ENCODE peak calls at places on chromosome 12, in ten cellular contexts. One of them, this sample, is unnamed.

GRCh38 chr12:90290980-90291975 is 582.6 kb upstream of the ATP2B1 start:
- DNase-seq in stimulated activated CD4-positive, alpha-beta T cell treated with anti-CD3 and anti-CD28 coated beads, Interleukin-1b, Interleukin-23, amount 100 ng/mL, for 24 hours: no peak
- DNase-seq in AG20443: no peak
- DNase-seq in NCI-H774: no peak
- DNase-seq in iris pigment epithelial cell: no peak
- DNase-seq in activated CD8-positive, alpha-beta memory T cell treated with anti-CD3 and anti-CD28 coated beads for 4 hours: no peak
- DNase-seq in SK-MEL-5: no peak
- DNase-seq in KG1: no peak
- DNase-seq in CD8-positive, alpha-beta T cell: no peak
- DNase-seq in LoVo: no peak
- DNase-seq in this sample: no peak

GRCh38 chr12:118055144-118055557 is 5.8 kb downstream of the WSB2 start:
- DNase-seq in stimulated activated CD4-positive, alpha-beta T cell treated with anti-CD3 and anti-CD28 coated beads, Interleukin-1b, Interleukin-23, amount 100 ng/mL, for 24 hours: peak
- DNase-seq in AG20443: peak
- DNase-seq in NCI-H774: peak
- DNase-seq in iris pigment epithelial cell: peak
- DNase-seq in activated CD8-positive, alpha-beta memory T cell treated with anti-CD3 and anti-CD28 coated beads for 4 hours: peak
- DNase-seq in SK-MEL-5: peak
- DNase-seq in KG1: peak
- DNase-seq in CD8-positive, alpha-beta T cell: peak
- DNase-seq in LoVo: peak
- DNase-seq in this sample: peak

GRCh38 chr12:119683816-119684215 is 15.9 kb downstream of the PRKAB1 start:
- DNase-seq in stimulated activated CD4-positive, alpha-beta T cell treated with anti-CD3 and anti-CD28 coated beads, Interleukin-1b, Interleukin-23, amount 100 ng/mL, for 24 hours: no peak
- DNase-seq in AG20443: no peak
- DNase-seq in NCI-H774: no peak
- DNase-seq in iris pigment epithelial cell: no peak
- DNase-seq in activated CD8-positive, alpha-beta memory T cell treated with anti-CD3 and anti-CD28 coated beads for 4 hours: no peak
- DNase-seq in SK-MEL-5: no peak
- DNase-seq in KG1: no peak
- DNase-seq in CD8-positive, alpha-beta T cell: no peak
- DNase-seq in LoVo: no peak
- DNase-seq in this sample: no peak

GRCh38 chr12:71164166-71164876 is 6.5 kb upstream of the TSPAN8 start:
- DNase-seq in stimulated activated CD4-positive, alpha-beta T cell treated with anti-CD3 and anti-CD28 coated beads, Interleukin-1b, Interleukin-23, amount 100 ng/mL, for 24 hours: no peak
- DNase-seq in AG20443: no peak
- DNase-seq in NCI-H774: no peak
- DNase-seq in iris pigment epithelial cell: no peak
- DNase-seq in activated CD8-positive, alpha-beta memory T cell treated with anti-CD3 and anti-CD28 coated beads for 4 hours: no peak
- DNase-seq in SK-MEL-5: no peak
- DNase-seq in KG1: no peak
- DNase-seq in CD8-positive, alpha-beta T cell: no peak
- DNase-seq in LoVo: peak
- DNase-seq in this sample: no peak

GRCh38 chr12:10615532-10615931 is 2.1 kb upstream of the MAGOHB start:
- DNase-seq in stimulated activated CD4-positive, alpha-beta T cell treated with anti-CD3 and anti-CD28 coated beads, Interleukin-1b, Interleukin-23, amount 100 ng/mL, for 24 hours: no peak
- DNase-seq in AG20443: no peak
- DNase-seq in NCI-H774: no peak
- DNase-seq in iris pigment epithelial cell: no peak
- DNase-seq in activated CD8-positive, alpha-beta memory T cell treated with anti-CD3 and anti-CD28 coated beads for 4 hours: no peak
- DNase-seq in SK-MEL-5: no peak
- DNase-seq in KG1: no peak
- DNase-seq in CD8-positive, alpha-beta T cell: no peak
- DNase-seq in LoVo: no peak
- DNase-seq in this sample: peak

GRCh38 chr12:110656071-110656655 is 32.8 kb downstream of the HVCN1 start:
- DNase-seq in stimulated activated CD4-positive, alpha-beta T cell treated with anti-CD3 and anti-CD28 coated beads, Interleukin-1b, Interleukin-23, amount 100 ng/mL, for 24 hours: no peak
- DNase-seq in AG20443: no peak
- DNase-seq in NCI-H774: no peak
- DNase-seq in iris pigment epithelial cell: no peak
- DNase-seq in activated CD8-positive, alpha-beta memory T cell treated with anti-CD3 and anti-CD28 coated beads for 4 hours: no peak
- DNase-seq in SK-MEL-5: no peak
- DNase-seq in KG1: no peak
- DNase-seq in CD8-positive, alpha-beta T cell: no peak
- DNase-seq in LoVo: no peak
- DNase-seq in this sample: no peak

GRCh38 chr12:75491169-75491568 is 10.6 kb downstream of the GLIPR1 start:
- DNase-seq in stimulated activated CD4-positive, alpha-beta T cell treated with anti-CD3 and anti-CD28 coated beads, Interleukin-1b, Interleukin-23, amount 100 ng/mL, for 24 hours: no peak
- DNase-seq in AG20443: no peak
- DNase-seq in NCI-H774: no peak
- DNase-seq in iris pigment epithelial cell: no peak
- DNase-seq in activated CD8-positive, alpha-beta memory T cell treated with anti-CD3 and anti-CD28 coated beads for 4 hours: no peak
- DNase-seq in SK-MEL-5: no peak
- DNase-seq in KG1: no peak
- DNase-seq in CD8-positive, alpha-beta T cell: no peak
- DNase-seq in LoVo: no peak
- DNase-seq in this sample: no peak

GRCh38 chr12:5155866-5156265 is 112.2 kb downstream of the KCNA5 start:
- DNase-seq in stimulated activated CD4-positive, alpha-beta T cell treated with anti-CD3 and anti-CD28 coated beads, Interleukin-1b, Interleukin-23, amount 100 ng/mL, for 24 hours: no peak
- DNase-seq in AG20443: no peak
- DNase-seq in NCI-H774: no peak
- DNase-seq in iris pigment epithelial cell: no peak
- DNase-seq in activated CD8-positive, alpha-beta memory T cell treated with anti-CD3 and anti-CD28 coated beads for 4 hours: no peak
- DNase-seq in SK-MEL-5: no peak
- DNase-seq in KG1: no peak
- DNase-seq in CD8-positive, alpha-beta T cell: no peak
- DNase-seq in LoVo: no peak
- DNase-seq in this sample: no peak

GRCh38 chr12:127145929-127146789 is 1120.8 kb upstream of the TMEM132C start:
- DNase-seq in stimulated activated CD4-positive, alpha-beta T cell treated with anti-CD3 and anti-CD28 coated beads, Interleukin-1b, Interleukin-23, amount 100 ng/mL, for 24 hours: peak
- DNase-seq in AG20443: peak
- DNase-seq in NCI-H774: no peak
- DNase-seq in iris pigment epithelial cell: peak
- DNase-seq in activated CD8-positive, alpha-beta memory T cell treated with anti-CD3 and anti-CD28 coated beads for 4 hours: peak
- DNase-seq in SK-MEL-5: peak
- DNase-seq in KG1: no peak
- DNase-seq in CD8-positive, alpha-beta T cell: peak
- DNase-seq in LoVo: peak
- DNase-seq in this sample: no peak

GRCh38 chr12:101299931-101300330 is 20.0 kb downstream of the UTP20 start:
- DNase-seq in stimulated activated CD4-positive, alpha-beta T cell treated with anti-CD3 and anti-CD28 coated beads, Interleukin-1b, Interleukin-23, amount 100 ng/mL, for 24 hours: no peak
- DNase-seq in AG20443: no peak
- DNase-seq in NCI-H774: no peak
- DNase-seq in iris pigment epithelial cell: peak
- DNase-seq in activated CD8-positive, alpha-beta memory T cell treated with anti-CD3 and anti-CD28 coated beads for 4 hours: no peak
- DNase-seq in SK-MEL-5: peak
- DNase-seq in KG1: no peak
- DNase-seq in CD8-positive, alpha-beta T cell: no peak
- DNase-seq in LoVo: no peak
- DNase-seq in this sample: peak

GRCh38 chr12:24025153-24025798 is 75.8 kb upstream of the SOX5 start:
- DNase-seq in stimulated activated CD4-positive, alpha-beta T cell treated with anti-CD3 and anti-CD28 coated beads, Interleukin-1b, Interleukin-23, amount 100 ng/mL, for 24 hours: no peak
- DNase-seq in AG20443: no peak
- DNase-seq in NCI-H774: no peak
- DNase-seq in iris pigment epithelial cell: peak
- DNase-seq in activated CD8-positive, alpha-beta memory T cell treated with anti-CD3 and anti-CD28 coated beads for 4 hours: no peak
- DNase-seq in SK-MEL-5: peak
- DNase-seq in KG1: no peak
- DNase-seq in CD8-positive, alpha-beta T cell: no peak
- DNase-seq in LoVo: no peak
- DNase-seq in this sample: no peak